ENCODE peak calls at places on chromosomes 13 and 19, in five cellular contexts. One of them, this sample, is unnamed.

GRCh38 chr19:46614114-46614701 is 10.7 kb downstream of the PTGIR start:
- DNase-seq in H1: peak; percentile 58
- DNase-seq in HCT116: peak; percentile 63
- DNase-seq in SK-N-SH: peak; percentile 91
- DNase-seq in GM12878: no peak
- DNase-seq in this sample: peak; percentile 70

GRCh38 chr13:60329221-60329983 is 67.6 kb upstream of the TDRD3 start:
- DNase-seq in GM12878: peak; percentile 7
- DNase-seq in SK-N-SH: peak; percentile 41
- DNase-seq in H1: peak; percentile 27
- DNase-seq in HCT116: peak; percentile 18
- DNase-seq in this sample: peak; percentile 62

GRCh38 chr19:10699650-10700335 is 1.4 kb upstream of the QTRT1 start:
- DNase-seq in GM12878: peak; percentile 35
- DNase-seq in HCT116: peak; percentile 48
- DNase-seq in H1: no peak
- DNase-seq in SK-N-SH: peak; percentile 55
- DNase-seq in this sample: peak; percentile 14

GRCh38 chr13:109422163-109422562 is 364.2 kb downstream of the IRS2 start:
- DNase-seq in HCT116: no peak
- DNase-seq in GM12878: no peak
- DNase-seq in H1: no peak
- DNase-seq in SK-N-SH: no peak
- DNase-seq in this sample: no peak

GRCh38 chr19:12521996-12522395 is 29.3 kb downstream of the ZNF564 start:
- DNase-seq in GM12878: no peak
- DNase-seq in SK-N-SH: no peak
- DNase-seq in HCT116: no peak
- DNase-seq in H1: peak; percentile 51
- DNase-seq in this sample: no peak

GRCh38 chr19:7004313-7004931 is 16.8 kb downstream of the MBD3L2B start:
- DNase-seq in H1: no peak
- DNase-seq in HCT116: peak; percentile 34
- DNase-seq in GM12878: no peak
- DNase-seq in SK-N-SH: no peak
- DNase-seq in this sample: peak; percentile 30

GRCh38 chr13:76048675-76049396 is 412.7 kb downstream of the LMO7 start:
- DNase-seq in H1: no peak
- DNase-seq in SK-N-SH: no peak
- DNase-seq in GM12878: no peak
- DNase-seq in HCT116: no peak
- DNase-seq in this sample: no peak

GRCh38 chr19:48815870-48816501 is 5.2 kb upstream of the BCAT2 start:
- DNase-seq in GM12878: no peak
- DNase-seq in SK-N-SH: peak; percentile 36
- DNase-seq in HCT116: no peak
- DNase-seq in H1: no peak
- DNase-seq in this sample: no peak

GRCh38 chr13:34265016-34265692 is 447.2 kb downstream of the RFC3 start:
- DNase-seq in H1: no peak
- DNase-seq in GM12878: no peak
- DNase-seq in HCT116: no peak
- DNase-seq in SK-N-SH: no peak
- DNase-seq in this sample: no peak

GRCh38 chr19:45173816-45174215 is 4.2 kb downstream of the TRAPPC6A start:
- DNase-seq in SK-N-SH: no peak
- DNase-seq in HCT116: no peak
- DNase-seq in GM12878: no peak
- DNase-seq in H1: no peak
- DNase-seq in this sample: no peak

GRCh38 chr13:26423634-26424033 is 133.8 kb upstream of the WASF3 start:
- DNase-seq in HCT116: no peak
- DNase-seq in SK-N-SH: peak; percentile 35
- DNase-seq in GM12878: no peak
- DNase-seq in H1: no peak
- DNase-seq in this sample: no peak

GRCh38 chr19:48878219-48879024 is 6.2 kb downstream of the PPP1R15A start:
- DNase-seq in H1: no peak
- DNase-seq in HCT116: no peak
- DNase-seq in SK-N-SH: no peak
- DNase-seq in GM12878: no peak
- DNase-seq in this sample: no peak

GRCh38 chr19:3573858-3574637 is 1.3 kb downstream of the HMG20B start:
- DNase-seq in H1: peak; percentile 97
- DNase-seq in GM12878: peak; percentile 49
- DNase-seq in SK-N-SH: peak; percentile 98
- DNase-seq in HCT116: peak; percentile 97
- DNase-seq in this sample: peak; percentile 79

GRCh38 chr19:34428549-34429285 is 536 bp downstream of the UBA2 start:
- DNase-seq in SK-N-SH: peak; percentile 47
- DNase-seq in HCT116: no peak
- DNase-seq in H1: no peak
- DNase-seq in GM12878: no peak
- DNase-seq in this sample: peak; percentile 9

GRCh38 chr19:55537741-55538111 is 793 bp upstream of the SBK2 start:
- DNase-seq in H1: no peak
- DNase-seq in HCT116: no peak
- DNase-seq in SK-N-SH: no peak
- DNase-seq in GM12878: no peak
- DNase-seq in this sample: no peak

GRCh38 chr19:13215572-13216380 is 65.6 kb downstream of the IER2 start:
- DNase-seq in GM12878: peak; percentile 28
- DNase-seq in HCT116: no peak
- DNase-seq in H1: no peak
- DNase-seq in SK-N-SH: no peak
- DNase-seq in this sample: no peak

GRCh38 chr13:44432595-44432994 is 59.0 kb downstream of the SERP2 start:
- DNase-seq in H1: no peak
- DNase-seq in SK-N-SH: no peak
- DNase-seq in GM12878: no peak
- DNase-seq in HCT116: no peak
- DNase-seq in this sample: no peak

GRCh38 chr19:18193388-18194207 is 580 bp downstream of the MPV17L2 start:
- DNase-seq in SK-N-SH: no peak
- DNase-seq in H1: no peak
- DNase-seq in GM12878: no peak
- DNase-seq in HCT116: no peak
- DNase-seq in this sample: no peak

GRCh38 chr19:47643281-47643680 is 34.3 kb downstream of the BICRA start:
- DNase-seq in H1: no peak
- DNase-seq in HCT116: no peak
- DNase-seq in GM12878: no peak
- DNase-seq in SK-N-SH: no peak
- DNase-seq in this sample: no peak

GRCh38 chr19:16605552-16605951 is 22.5 kb downstream of the MED26 start:
- DNase-seq in H1: no peak
- DNase-seq in GM12878: no peak
- DNase-seq in HCT116: no peak
- DNase-seq in SK-N-SH: peak; percentile 38
- DNase-seq in this sample: no peak

GRCh38 chr19:402786-403185 is 6.2 kb downstream of the C2CD4C start:
- DNase-seq in H1: no peak
- DNase-seq in GM12878: no peak
- DNase-seq in SK-N-SH: no peak
- DNase-seq in HCT116: no peak
- DNase-seq in this sample: no peak

GRCh38 chr19:12133069-12133468 is 7.1 kb downstream of the ZNF20 start:
- DNase-seq in SK-N-SH: no peak
- DNase-seq in H1: no peak
- DNase-seq in HCT116: no peak
- DNase-seq in GM12878: no peak
- DNase-seq in this sample: no peak

GRCh38 chr19:32652893-32653625 is 21.9 kb downstream of the ANKRD27 start:
- DNase-seq in SK-N-SH: peak; percentile 50
- DNase-seq in H1: no peak
- DNase-seq in GM12878: no peak
- DNase-seq in HCT116: no peak
- DNase-seq in this sample: no peak

GRCh38 chr19:32649751-32650150 is 25.2 kb downstream of the ANKRD27 start:
- DNase-seq in HCT116: no peak
- DNase-seq in SK-N-SH: no peak
- DNase-seq in GM12878: no peak
- DNase-seq in H1: no peak
- DNase-seq in this sample: no peak

GRCh38 chr19:32653626-32653968 is 21.4 kb downstream of the ANKRD27 start:
- DNase-seq in HCT116: no peak
- DNase-seq in H1: no peak
- DNase-seq in SK-N-SH: no peak
- DNase-seq in GM12878: no peak
- DNase-seq in this sample: no peak

GRCh38 chr19:32650671-32651070 is 24.3 kb downstream of the ANKRD27 start:
- DNase-seq in GM12878: no peak
- DNase-seq in SK-N-SH: no peak
- DNase-seq in H1: no peak
- DNase-seq in HCT116: no peak
- DNase-seq in this sample: no peak

DNA sequence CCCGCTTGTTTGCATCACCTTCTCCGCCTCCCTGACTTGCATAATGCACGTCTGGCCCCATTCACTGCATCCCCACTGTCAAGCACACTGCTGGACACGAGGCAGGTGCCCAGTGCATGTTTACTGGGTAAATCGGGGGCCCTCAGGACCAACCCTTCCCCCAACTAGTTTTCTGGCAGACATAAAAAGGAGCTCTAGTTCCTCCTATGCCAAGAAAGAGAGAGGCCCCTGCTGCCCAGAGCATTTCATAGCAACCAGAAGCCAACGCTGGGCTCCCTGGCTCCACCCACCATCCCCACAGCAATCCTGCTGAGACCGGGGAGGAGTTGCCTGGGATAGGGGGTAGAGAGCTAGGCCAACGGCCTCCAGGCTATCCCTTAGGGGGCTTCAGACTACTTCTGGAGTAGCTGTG is 23.2 kb downstream of the ANKRD27 start:
- DNase-seq in GM12878: no peak
- DNase-seq in SK-N-SH: peak; percentile 60
- DNase-seq in HCT116: no peak
- DNase-seq in H1: peak; percentile 31
- DNase-seq in this sample: peak; percentile 29
- TF ChIP-seq JUND in GM12878: no peak
- TF ChIP-seq JUND in SK-N-SH: no peak
- TF ChIP-seq JUND in HCT116: no peak
- TF ChIP-seq JUND in H1: no peak
- TF ChIP-seq JUND in this sample: no peak

GRCh38 chr13:112464720-112465119 is 88.6 kb downstream of the SPACA7 start:
- DNase-seq in HCT116: no peak
- DNase-seq in SK-N-SH: no peak
- DNase-seq in GM12878: no peak
- DNase-seq in H1: no peak
- DNase-seq in this sample: no peak

GRCh38 chr13:112467236-112467635 is 91.1 kb downstream of the SPACA7 start:
- DNase-seq in HCT116: no peak
- DNase-seq in H1: no peak
- DNase-seq in SK-N-SH: no peak
- DNase-seq in GM12878: no peak
- DNase-seq in this sample: no peak

GRCh38 chr13:112465251-112466131 is 89.3 kb downstream of the SPACA7 start:
- DNase-seq in HCT116: no peak
- DNase-seq in H1: no peak
- DNase-seq in GM12878: no peak
- DNase-seq in SK-N-SH: no peak
- DNase-seq in this sample: no peak

GRCh38 chr13:112468069-112468468 is 91.9 kb downstream of the SPACA7 start:
- DNase-seq in H1: no peak
- DNase-seq in GM12878: no peak
- DNase-seq in HCT116: no peak
- DNase-seq in SK-N-SH: no peak
- DNase-seq in this sample: no peak

DNA sequence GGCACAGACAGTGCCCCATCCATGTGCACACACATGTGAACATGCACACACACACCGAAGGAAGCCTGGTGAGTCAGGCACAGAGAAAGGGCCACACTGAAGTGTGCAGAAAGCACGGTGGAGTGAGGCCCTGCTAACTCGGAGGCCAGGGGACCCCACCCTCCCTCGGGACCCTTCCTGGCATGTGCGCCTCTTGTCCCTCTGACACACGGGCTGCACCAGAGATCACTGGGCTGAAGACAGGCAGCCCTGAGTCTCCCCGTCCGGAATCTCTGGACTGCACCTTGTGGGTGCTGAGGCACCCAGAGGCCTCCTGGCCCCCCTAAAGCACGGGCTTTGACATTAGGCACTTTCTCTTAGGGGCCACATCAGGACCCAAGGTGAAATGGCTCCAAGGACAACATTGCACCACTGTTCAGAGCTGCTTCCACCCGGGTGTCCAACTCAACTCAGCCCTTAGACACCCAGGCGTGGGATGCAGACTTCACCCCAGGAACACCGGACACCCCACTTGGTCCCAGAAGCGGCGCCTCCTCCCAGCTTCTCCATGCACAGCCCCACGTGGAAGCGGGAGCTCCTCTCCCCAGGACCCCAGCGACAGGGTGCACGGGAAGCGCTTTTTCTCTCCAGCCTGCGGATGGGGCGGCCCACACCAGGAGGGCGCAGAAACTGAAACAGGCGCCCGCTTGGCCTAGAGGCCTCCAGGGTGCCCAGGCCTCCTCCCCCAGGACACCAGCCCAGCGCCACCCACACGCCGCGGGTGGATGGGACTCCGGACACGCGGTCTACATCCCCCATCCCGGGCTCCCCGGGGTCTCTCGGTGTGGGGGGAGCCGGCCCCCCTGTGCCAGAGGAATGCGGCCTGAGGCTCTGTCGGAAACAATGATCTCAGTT is 90.2 kb downstream of the SPACA7 start:
- DNase-seq in HCT116: no peak
- DNase-seq in GM12878: no peak
- DNase-seq in SK-N-SH: no peak
- DNase-seq in H1: no peak
- DNase-seq in this sample: no peak
- TF ChIP-seq JUND in HCT116: no peak
- TF ChIP-seq JUND in GM12878: no peak
- TF ChIP-seq JUND in SK-N-SH: no peak
- TF ChIP-seq JUND in H1: no peak
- TF ChIP-seq JUND in this sample: no peak

GRCh38 chr13:39417643-39418042 is 185.3 kb downstream of the LHFPL6 start:
- DNase-seq in HCT116: no peak
- DNase-seq in SK-N-SH: no peak
- DNase-seq in H1: peak; percentile 47
- DNase-seq in GM12878: no peak
- DNase-seq in this sample: no peak
- TF ChIP-seq JUND in HCT116: no peak
- TF ChIP-seq JUND in SK-N-SH: no peak
- TF ChIP-seq JUND in H1: no peak
- TF ChIP-seq JUND in GM12878: no peak
- TF ChIP-seq JUND in this sample: no peak

GRCh38 chr19:56760842-56761241 is 79.7 kb downstream of the PEG3 start:
- DNase-seq in H1: no peak
- DNase-seq in GM12878: no peak
- DNase-seq in SK-N-SH: no peak
- DNase-seq in HCT116: no peak
- DNase-seq in this sample: no peak

GRCh38 chr19:56764296-56764695 is 76.2 kb downstream of the PEG3 start:
- DNase-seq in GM12878: no peak
- DNase-seq in HCT116: no peak
- DNase-seq in SK-N-SH: no peak
- DNase-seq in H1: no peak
- DNase-seq in this sample: peak; percentile 2

GRCh38 chr19:56759531-56759930 is 81.0 kb downstream of the PEG3 start:
- DNase-seq in GM12878: no peak
- DNase-seq in H1: no peak
- DNase-seq in SK-N-SH: no peak
- DNase-seq in HCT116: no peak
- DNase-seq in this sample: no peak

GRCh38 chr19:56769650-56770049 is 70.9 kb downstream of the PEG3 start:
- DNase-seq in SK-N-SH: no peak
- DNase-seq in H1: no peak
- DNase-seq in GM12878: no peak
- DNase-seq in HCT116: no peak
- DNase-seq in this sample: no peak

GRCh38 chr19:56765107-56765506 is 75.4 kb downstream of the PEG3 start:
- DNase-seq in HCT116: no peak
- DNase-seq in SK-N-SH: peak; percentile 75
- DNase-seq in H1: no peak
- DNase-seq in GM12878: no peak
- DNase-seq in this sample: peak; percentile 5
- TF ChIP-seq JUND in HCT116: no peak
- TF ChIP-seq JUND in SK-N-SH: no peak
- TF ChIP-seq JUND in H1: no peak
- TF ChIP-seq JUND in GM12878: no peak
- TF ChIP-seq JUND in this sample: no peak